ENCODE peak calls at places on chromosomes 11 and 22, in eight cellular contexts. O is body of pancreas, J is NCI-H1417, Y is GM06990, G is activated T-helper 1 cell treated with Interleukin-2 at 50 U/mL for 16 hours, V is AG09309, F is HEK293T, R is cardiac muscle cell. W is an unnamed sample.
A peak's percentile ranks its signal among the peaks of the same experiment; 100 is the strongest.

GRCh38 chr11:4030197-4030596 is 64.4 kb upstream of the RRM1 start:
- DNase-seq in R (no peak), V (no peak), O (no peak), F (no peak), G (no peak), Y (no peak), J (no peak), W (no peak)

GRCh38 chr11:119432484-119433368 is 9.8 kb upstream of the THY1 start:
- DNase-seq in G (no peak), O (no peak), Y (no peak), F (no peak), R (no peak), V (peak; percentile 70), J (no peak), W (peak; percentile 77)

GRCh38 chr22:19885841-19886592 is 31.3 kb upstream of the GNB1L start:
- DNase-seq in Y (no peak), J (no peak), R (no peak), G (no peak), V (no peak), F (no peak), O (no peak), W (no peak)

GRCh38 chr11:126645206-126645605 is 289.7 kb downstream of the ST3GAL4 start:
- DNase-seq in G (no peak), R (no peak), Y (no peak), O (no peak), J (no peak), V (no peak), F (no peak), W (peak; percentile 51)

GRCh38 chr22:36356708-36357694 is 30.8 kb downstream of the MYH9 start:
- DNase-seq in F (no peak), V (no peak), Y (no peak), R (no peak), G (no peak), J (no peak), O (no peak), W (no peak)

GRCh38 chr11:121086866-121087265 is 14.2 kb upstream of the TECTA start:
- DNase-seq in G (no peak), R (no peak), F (no peak), V (no peak), O (no peak), Y (no peak), J (no peak), W (peak; percentile 70)

GRCh38 chr22:26023104-26023775 is 146.0 kb upstream of the SEZ6L start:
- DNase-seq in R (no peak), J (no peak), O (no peak), Y (no peak), V (no peak), F (no peak), G (no peak), W (no peak)

GRCh38 chr11:17013548-17014320 is 480 bp downstream of the PLEKHA7 start:
- DNase-seq in G (no peak), F (peak; percentile 30), V (no peak), J (peak; percentile 82), Y (no peak), O (peak; percentile 55), R (peak; percentile 41), W (peak; percentile 10)

GRCh38 chr22:37968452-37969251 is 15.2 kb downstream of the POLR2F start:
- DNase-seq in R (no peak), O (no peak), G (no peak), F (no peak), J (no peak), Y (no peak), V (no peak), W (no peak)

GRCh38 chr11:122146475-122146874 is 30.5 kb upstream of the BLID start:
- DNase-seq in G (no peak), Y (no peak), R (no peak), O (no peak), J (no peak), F (no peak), V (no peak), W (no peak)

GRCh38 chr11:86669424-86669823 is 3.0 kb downstream of the ME3 start:
- DNase-seq in V (no peak), G (no peak), J (no peak), Y (no peak), R (no peak), F (no peak), O (no peak), W (no peak)

W was measured in adipocyte.